ENCODE peak calls at places on chromosome 6, in nine cellular contexts. Q, B, E, T, J, S, N, Z and F are unnamed samples. For H3K4me1, the result is how much of the 10 kb centered on the place peaks cover.

GRCh38 chr6:39530201-39530759 is 194.9 kb downstream of the KIF6 start:
- DNase-seq in E (no peak), Q (no peak), T (no peak), J (no peak), B (no peak), N (no peak), S (no peak), Z (no peak), F (no peak)

GRCh38 chr6:157020398-157021266 is 243.5 kb downstream of the ARID1B start:
- DNase-seq in S (peak), N (peak), Z (peak), T (no peak), J (peak), B (no peak), Q (peak), E (peak), F (no peak)

GRCh38 chr6:97842536-97842935 is 559.5 kb upstream of the MMS22L start:
- DNase-seq in S (no peak), E (no peak), J (no peak), Q (no peak), T (no peak), N (no peak), B (no peak), Z (no peak), F (no peak)

GRCh38 chr6:112780498-112781096 is 433.5 kb downstream of the RFPL4B start:
- DNase-seq in E (peak), S (peak), Q (peak), T (peak), B (peak), Z (peak), N (peak), J (no peak), F (peak)

GRCh38 chr6:133160531-133160930 is 80.6 kb upstream of the EYA4 start:
- DNase-seq in Q (no peak), T (no peak), E (no peak), J (no peak), Z (peak), N (no peak), S (no peak), B (no peak), F (no peak)

GRCh38 chr6:145189836-145190235 is 545.5 kb downstream of the EPM2A start:
- DNase-seq in T (no peak), Q (no peak), N (no peak), S (no peak), B (no peak), J (no peak), E (no peak), Z (no peak), F (no peak)

GRCh38 chr6:98828210-98828798 is 6.1 kb upstream of the POU3F2 start:
- DNase-seq in E (peak), J (no peak), S (no peak), N (no peak), Z (no peak), B (no peak), Q (no peak), T (no peak), F (no peak)

GRCh38 chr6:158285321-158285960 is 26.8 kb upstream of the TULP4 start:
- DNase-seq in E (no peak), S (peak), N (no peak), B (no peak), Q (no peak), Z (peak), T (no peak), J (no peak), F (no peak)

GRCh38 chr6:8131265-8131897 is 29.0 kb upstream of the EEF1E1 start:
- DNase-seq in E (peak), Z (peak), T (no peak), Q (peak), J (peak), S (peak), N (no peak), B (no peak), F (no peak)

GRCh38 chr6:24494726-24495515 is at the start of gene ALDH5A1:
- DNase-seq in N (peak), B (peak), T (peak), J (peak), S (peak), E (peak), Z (peak), Q (peak), F (peak)

GRCh38 chr6:136324981-136325380 is 35.3 kb upstream of the BCLAF1 start:
- DNase-seq in J (no peak), S (no peak), N (no peak), E (no peak), B (no peak), Q (no peak), T (no peak), Z (no peak), F (no peak)

GRCh38 chr6:8080338-8081151 is 16.4 kb upstream of the BLOC1S5 start:
- DNase-seq in Q (no peak), N (no peak), S (peak), J (no peak), B (no peak), E (no peak), Z (peak), T (no peak), F (no peak)

GRCh38 chr6:10401632-10402223 is 13.1 kb downstream of the TFAP2A start:
- DNase-seq in J (no peak), Z (no peak), S (no peak), Q (no peak), B (no peak), E (no peak), T (no peak), N (no peak), F (no peak)
- H3K4me1 ChIP-seq in J (under half), Z (under half), S (under half), Q (under half), B (under half), E (half or more), T (under half), N (under half), F (under half)

GRCh38 chr6:27811383-27811782 is 100.8 kb downstream of the OR2B2 start:
- DNase-seq in Q (no peak), J (no peak), Z (no peak), T (no peak), E (no peak), B (no peak), S (no peak), N (no peak), F (no peak)

GRCh38 chr6:27810768-27811298 is 101.4 kb downstream of the OR2B2 start:
- DNase-seq in Q (no peak), E (peak), S (peak), Z (no peak), J (no peak), N (no peak), B (no peak), T (no peak), F (no peak)

GRCh38 chr6:27814665-27815424 is 97.4 kb downstream of the OR2B2 start:
- DNase-seq in Q (peak), J (no peak), B (no peak), T (peak), N (no peak), E (peak), Z (peak), S (peak), F (peak)

GRCh38 chr6:27812078-27812804 is 100.0 kb downstream of the OR2B2 start:
- DNase-seq in E (no peak), Q (no peak), N (no peak), T (no peak), B (no peak), J (no peak), Z (no peak), S (no peak), F (no peak)

GRCh38 chr6:27812805-27813626 is 99.2 kb downstream of the OR2B2 start:
- DNase-seq in T (no peak), J (no peak), Z (no peak), Q (no peak), E (peak), S (no peak), B (no peak), N (no peak), F (no peak)
- H3K4me1 ChIP-seq in T (under half), J (under half), Z (under half), Q (under half), E (under half), S (under half), B (under half), N (under half), F (under half)

GRCh38 chr6:37135835-37136694 is 33.9 kb upstream of the PIM1 start:
- DNase-seq in T (no peak), Q (no peak), J (no peak), Z (no peak), E (no peak), N (no peak), S (peak), B (no peak), F (no peak)

GRCh38 chr6:37136821-37137200 is 33.1 kb upstream of the PIM1 start:
- DNase-seq in E (no peak), N (no peak), Q (no peak), T (no peak), Z (no peak), S (no peak), B (no peak), J (no peak), F (no peak)

GRCh38 chr6:37137881-37138568 is 31.9 kb upstream of the PIM1 start:
- DNase-seq in Q (no peak), Z (peak), E (no peak), T (no peak), B (no peak), N (no peak), S (no peak), J (no peak), F (no peak)

GRCh38 chr6:37139223-37139962 is 30.6 kb upstream of the PIM1 start:
- DNase-seq in E (no peak), J (no peak), S (no peak), N (no peak), T (no peak), Q (no peak), B (no peak), Z (no peak), F (no peak)

GRCh38 chr6:37137201-37137880 is 32.6 kb upstream of the PIM1 start:
- DNase-seq in B (no peak), T (no peak), S (peak), N (no peak), E (peak), J (peak), Z (peak), Q (no peak), F (peak)
- H3K4me1 ChIP-seq in B (under half), T (half or more), S (under half), N (under half), E (under half), J (under half), Z (under half), Q (under half), F (under half)

DNA sequence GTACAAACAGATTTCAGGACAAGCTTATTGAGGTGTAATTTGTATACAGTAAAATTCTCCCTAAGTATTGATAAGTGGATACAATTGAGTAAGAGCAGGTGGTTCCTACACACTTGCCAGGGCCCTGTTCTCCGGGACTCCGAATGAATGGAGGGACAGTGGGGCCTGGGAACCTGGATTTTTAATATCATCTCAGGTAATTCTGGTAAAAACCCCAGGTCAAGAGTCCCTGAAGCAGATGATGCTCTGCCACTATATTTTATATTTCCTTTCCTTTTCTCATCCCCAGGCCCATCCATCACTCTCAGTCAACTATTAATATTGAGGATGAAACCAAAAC is 104.9 kb downstream of the FYN start:
- DNase-seq in B (no peak), E (peak), J (no peak), Z (no peak), S (no peak), Q (no peak), T (no peak), N (no peak), F (no peak)
- H3K4me1 ChIP-seq in B (under half), E (under half), J (half or more), Z (under half), S (under half), Q (under half), T (under half), N (half or more), F (under half)

GRCh38 chr6:108656834-108657233 is 96.1 kb downstream of the FOXO3 start:
- DNase-seq in T (no peak), J (no peak), B (no peak), E (no peak), Q (no peak), S (no peak), Z (no peak), N (no peak), F (no peak)

GRCh38 chr6:108653864-108654402 is 93.2 kb downstream of the FOXO3 start:
- DNase-seq in Q (no peak), E (no peak), N (peak), T (peak), J (no peak), Z (peak), S (peak), B (peak), F (peak)

GRCh38 chr6:108658174-108658573 is 97.5 kb downstream of the FOXO3 start:
- DNase-seq in Z (no peak), T (no peak), Q (no peak), B (no peak), J (no peak), N (no peak), E (no peak), S (no peak), F (no peak)

GRCh38 chr6:108654465-108655106 is 93.9 kb downstream of the FOXO3 start:
- DNase-seq in T (no peak), Z (peak), B (no peak), J (no peak), N (no peak), E (no peak), Q (no peak), S (peak), F (no peak)

GRCh38 chr6:108655840-108656650 is 95.3 kb downstream of the FOXO3 start:
- DNase-seq in N (no peak), S (no peak), Q (no peak), T (peak), E (no peak), B (no peak), Z (peak), J (no peak), F (peak)
- H3K4me1 ChIP-seq in N (half or more), S (under half), Q (half or more), T (half or more), E (under half), B (half or more), Z (under half), J (under half), F (half or more)

DNA sequence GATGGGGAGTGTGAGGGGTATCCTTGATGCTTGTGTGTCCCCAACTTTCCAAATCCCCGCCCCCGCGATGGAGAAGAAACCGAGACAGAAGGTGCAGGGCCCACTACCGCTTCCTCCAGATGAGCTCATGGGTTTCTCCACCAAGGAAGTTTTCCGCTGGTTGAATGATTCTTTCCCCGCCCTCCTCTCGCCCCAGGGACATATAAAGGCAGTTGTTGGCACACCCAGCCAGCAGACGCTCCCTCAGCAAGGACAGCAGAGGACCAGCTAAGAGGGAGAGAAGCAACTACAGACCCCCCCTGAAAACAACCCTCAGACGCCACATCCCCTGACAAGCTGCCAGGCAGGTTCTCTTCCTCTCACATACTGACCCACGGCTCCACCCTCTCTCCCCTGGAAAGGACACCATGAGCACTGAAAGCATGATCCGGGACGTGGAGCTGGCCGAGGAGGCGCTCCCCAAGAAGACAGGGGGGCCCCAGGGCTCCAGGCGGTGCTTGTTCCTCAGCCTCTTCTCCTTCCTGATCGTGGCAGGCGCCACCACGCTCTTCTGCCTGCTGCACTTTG is at the start of gene TNF:
- DNase-seq in E (no peak), N (peak), Q (peak), T (peak), B (peak), S (no peak), Z (no peak), J (peak), F (peak)
- H3K4me1 ChIP-seq in E (under half), N (under half), Q (under half), T (under half), B (under half), S (under half), Z (under half), J (half or more), F (under half)